ENCODE peak calls at places on chromosomes 2 and 18, in seven cellular contexts. One of them, this sample, is unnamed.

GRCh38 chr2:156305121-156305520 is 27.4 kb downstream of the NR4A2 start:
- DNase-seq in OCI-LY7: no peak
- DNase-seq in GM23248: no peak
- DNase-seq in hepatocyte: no peak
- DNase-seq in GM23338: no peak
- DNase-seq in HCT116: no peak
- DNase-seq in neural progenitor cell: no peak
- DNase-seq in this sample: no peak

GRCh38 chr2:54457326-54458023 is 1.3 kb downstream of the SPTBN1 start:
- DNase-seq in GM23248: peak
- DNase-seq in GM23338: peak
- DNase-seq in OCI-LY7: peak
- DNase-seq in HCT116: no peak
- DNase-seq in hepatocyte: peak
- DNase-seq in neural progenitor cell: peak
- DNase-seq in this sample: peak

GRCh38 chr2:55519908-55520885 is 679 bp downstream of the CFAP36 start:
- DNase-seq in neural progenitor cell: peak
- DNase-seq in GM23338: peak
- DNase-seq in GM23248: peak
- DNase-seq in OCI-LY7: peak
- DNase-seq in HCT116: no peak
- DNase-seq in hepatocyte: peak
- DNase-seq in this sample: peak

GRCh38 chr2:170582747-170583463 is 132.2 kb upstream of the SP5 start:
- DNase-seq in HCT116: no peak
- DNase-seq in hepatocyte: no peak
- DNase-seq in OCI-LY7: no peak
- DNase-seq in neural progenitor cell: peak
- DNase-seq in GM23338: peak
- DNase-seq in GM23248: no peak
- DNase-seq in this sample: no peak

GRCh38 chr2:317501-318424 is 29.9 kb upstream of the ALKAL2 start:
- DNase-seq in GM23248: peak
- DNase-seq in hepatocyte: no peak
- DNase-seq in HCT116: no peak
- DNase-seq in GM23338: peak
- DNase-seq in neural progenitor cell: peak
- DNase-seq in OCI-LY7: no peak
- DNase-seq in this sample: no peak

GRCh38 chr2:180787330-180787729 is 193.1 kb upstream of the UBE2E3 start:
- DNase-seq in neural progenitor cell: no peak
- DNase-seq in OCI-LY7: no peak
- DNase-seq in HCT116: no peak
- DNase-seq in GM23338: no peak
- DNase-seq in hepatocyte: no peak
- DNase-seq in GM23248: no peak
- DNase-seq in this sample: no peak

GRCh38 chr2:167756427-167756826 is 491.0 kb downstream of the STK39 start:
- DNase-seq in GM23338: peak
- DNase-seq in HCT116: no peak
- DNase-seq in OCI-LY7: no peak
- DNase-seq in hepatocyte: no peak
- DNase-seq in neural progenitor cell: peak
- DNase-seq in GM23248: peak
- DNase-seq in this sample: no peak

GRCh38 chr18:6257950-6258349 is 156.8 kb downstream of the L3MBTL4 start:
- DNase-seq in OCI-LY7: no peak
- DNase-seq in GM23338: peak
- DNase-seq in HCT116: no peak
- DNase-seq in GM23248: no peak
- DNase-seq in neural progenitor cell: no peak
- DNase-seq in hepatocyte: no peak
- DNase-seq in this sample: no peak

GRCh38 chr2:223970343-223971128 is 13.3 kb downstream of the MRPL44 start:
- DNase-seq in GM23248: peak
- DNase-seq in HCT116: peak
- DNase-seq in OCI-LY7: peak
- DNase-seq in hepatocyte: peak
- DNase-seq in GM23338: peak
- DNase-seq in neural progenitor cell: peak
- DNase-seq in this sample: peak

GRCh38 chr2:96267159-96267971 is 1.3 kb downstream of the CIAO1 start:
- DNase-seq in GM23248: peak
- DNase-seq in OCI-LY7: peak
- DNase-seq in neural progenitor cell: peak
- DNase-seq in HCT116: peak
- DNase-seq in hepatocyte: peak
- DNase-seq in GM23338: peak
- DNase-seq in this sample: peak

GRCh38 chr18:79872852-79873444 is 75.2 kb downstream of the KCNG2 start:
- DNase-seq in neural progenitor cell: no peak
- DNase-seq in GM23248: no peak
- DNase-seq in hepatocyte: no peak
- DNase-seq in GM23338: no peak
- DNase-seq in HCT116: no peak
- DNase-seq in OCI-LY7: no peak
- DNase-seq in this sample: no peak

GRCh38 chr18:58176915-58177717 is 133.1 kb downstream of the NEDD4L start:
- DNase-seq in GM23248: peak
- DNase-seq in hepatocyte: peak
- DNase-seq in HCT116: no peak
- DNase-seq in GM23338: no peak
- DNase-seq in neural progenitor cell: peak
- DNase-seq in OCI-LY7: no peak
- DNase-seq in this sample: no peak

GRCh38 chr18:21110667-21111350 is 804 bp downstream of the ROCK1 start:
- DNase-seq in neural progenitor cell: no peak
- DNase-seq in GM23248: peak
- DNase-seq in OCI-LY7: peak
- DNase-seq in HCT116: no peak
- DNase-seq in hepatocyte: peak
- DNase-seq in GM23338: peak
- DNase-seq in this sample: peak

DNA sequence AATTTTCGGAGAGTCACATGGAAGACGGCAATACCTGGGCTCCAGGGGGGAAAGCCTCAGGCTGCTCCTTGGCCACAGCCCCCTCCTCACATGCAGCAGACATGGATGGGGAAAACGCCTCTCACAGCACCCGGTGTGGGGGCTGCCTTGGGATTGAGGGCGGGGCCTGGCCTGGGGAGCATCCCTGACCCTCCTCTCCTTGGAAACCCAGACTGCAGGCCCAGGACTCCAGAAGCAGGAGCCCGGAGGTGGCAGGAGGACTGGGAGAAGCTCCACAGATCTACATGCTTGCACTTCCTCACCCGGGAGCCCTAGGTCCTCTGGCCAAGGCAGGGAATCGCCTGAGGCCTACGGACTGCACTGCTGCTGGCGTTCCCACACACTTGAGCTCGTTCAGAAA is 12.1 kb upstream of the HES6 start:
- DNase-seq in neural progenitor cell: no peak
- DNase-seq in HCT116: no peak
- DNase-seq in hepatocyte: no peak
- DNase-seq in OCI-LY7: no peak
- DNase-seq in GM23338: no peak
- DNase-seq in GM23248: no peak
- DNase-seq in this sample: no peak
- TF ChIP-seq EZH2phosphoT487 in neural progenitor cell: no peak
- TF ChIP-seq EZH2phosphoT487 in HCT116: no peak
- TF ChIP-seq EZH2phosphoT487 in hepatocyte: no peak
- TF ChIP-seq EZH2phosphoT487 in OCI-LY7: no peak
- TF ChIP-seq EZH2phosphoT487 in GM23338: no peak
- TF ChIP-seq EZH2phosphoT487 in GM23248: no peak
- TF ChIP-seq EZH2phosphoT487 in this sample: no peak

GRCh38 chr2:37858197-37858711 is 66.8 kb upstream of the RMDN2 start:
- DNase-seq in hepatocyte: no peak
- DNase-seq in OCI-LY7: no peak
- DNase-seq in GM23248: peak
- DNase-seq in neural progenitor cell: no peak
- DNase-seq in GM23338: no peak
- DNase-seq in HCT116: no peak
- DNase-seq in this sample: no peak

GRCh38 chr2:37854676-37855282 is 70.3 kb upstream of the RMDN2 start:
- DNase-seq in HCT116: no peak
- DNase-seq in GM23338: no peak
- DNase-seq in GM23248: no peak
- DNase-seq in neural progenitor cell: no peak
- DNase-seq in hepatocyte: no peak
- DNase-seq in OCI-LY7: no peak
- DNase-seq in this sample: no peak

GRCh38 chr2:37857485-37858196 is 67.4 kb upstream of the RMDN2 start:
- DNase-seq in GM23248: peak
- DNase-seq in OCI-LY7: no peak
- DNase-seq in HCT116: no peak
- DNase-seq in hepatocyte: no peak
- DNase-seq in neural progenitor cell: no peak
- DNase-seq in GM23338: peak
- DNase-seq in this sample: no peak

GRCh38 chr2:37856101-37856751 is 68.9 kb upstream of the RMDN2 start:
- DNase-seq in GM23338: no peak
- DNase-seq in OCI-LY7: no peak
- DNase-seq in hepatocyte: no peak
- DNase-seq in neural progenitor cell: no peak
- DNase-seq in HCT116: no peak
- DNase-seq in GM23248: no peak
- DNase-seq in this sample: peak

GRCh38 chr2:37855283-37856041 is 69.6 kb upstream of the RMDN2 start:
- DNase-seq in neural progenitor cell: no peak
- DNase-seq in hepatocyte: no peak
- DNase-seq in GM23338: no peak
- DNase-seq in HCT116: no peak
- DNase-seq in OCI-LY7: no peak
- DNase-seq in GM23248: peak
- DNase-seq in this sample: no peak
- TF ChIP-seq EZH2phosphoT487 in neural progenitor cell: no peak
- TF ChIP-seq EZH2phosphoT487 in hepatocyte: no peak
- TF ChIP-seq EZH2phosphoT487 in GM23338: no peak
- TF ChIP-seq EZH2phosphoT487 in HCT116: no peak
- TF ChIP-seq EZH2phosphoT487 in OCI-LY7: no peak
- TF ChIP-seq EZH2phosphoT487 in GM23248: no peak
- TF ChIP-seq EZH2phosphoT487 in this sample: no peak

GRCh38 chr2:214126135-214126534 is 284.7 kb upstream of the VWC2L start:
- DNase-seq in neural progenitor cell: no peak
- DNase-seq in OCI-LY7: no peak
- DNase-seq in HCT116: peak
- DNase-seq in GM23338: peak
- DNase-seq in hepatocyte: no peak
- DNase-seq in GM23248: peak
- DNase-seq in this sample: no peak
- TF ChIP-seq EZH2phosphoT487 in neural progenitor cell: no peak
- TF ChIP-seq EZH2phosphoT487 in OCI-LY7: no peak
- TF ChIP-seq EZH2phosphoT487 in HCT116: no peak
- TF ChIP-seq EZH2phosphoT487 in GM23338: no peak
- TF ChIP-seq EZH2phosphoT487 in hepatocyte: no peak
- TF ChIP-seq EZH2phosphoT487 in GM23248: no peak
- TF ChIP-seq EZH2phosphoT487 in this sample: no peak

DNA sequence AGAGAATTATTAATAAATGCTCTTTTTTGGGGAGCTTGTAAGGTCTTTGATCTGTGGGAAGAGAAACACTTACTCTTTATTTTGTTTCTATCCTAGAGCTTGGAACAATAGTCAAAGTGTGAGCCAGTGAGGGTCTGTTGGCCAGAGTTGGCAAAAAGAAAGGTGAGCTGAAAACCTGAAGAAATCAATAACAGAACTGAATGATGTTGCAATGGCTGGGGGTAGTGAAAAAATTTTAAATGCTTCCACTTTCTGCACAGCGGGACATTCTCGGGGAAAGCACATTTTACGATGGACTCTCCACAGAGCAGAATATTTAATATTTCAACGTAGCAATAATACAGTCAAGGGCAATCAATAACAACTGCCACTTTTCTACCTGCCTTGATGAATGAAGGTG is 78.9 kb downstream of the SKA1 start:
- DNase-seq in hepatocyte: no peak
- DNase-seq in neural progenitor cell: no peak
- DNase-seq in OCI-LY7: no peak
- DNase-seq in GM23338: no peak
- DNase-seq in HCT116: no peak
- DNase-seq in GM23248: no peak
- DNase-seq in this sample: no peak
- TF ChIP-seq EZH2phosphoT487 in hepatocyte: no peak
- TF ChIP-seq EZH2phosphoT487 in neural progenitor cell: no peak
- TF ChIP-seq EZH2phosphoT487 in OCI-LY7: no peak
- TF ChIP-seq EZH2phosphoT487 in GM23338: no peak
- TF ChIP-seq EZH2phosphoT487 in HCT116: no peak
- TF ChIP-seq EZH2phosphoT487 in GM23248: no peak
- TF ChIP-seq EZH2phosphoT487 in this sample: no peak

This sample was measured in SK-N-SH.